ENCODE peak calls at places on chromosomes 7 and 10, in six cellular contexts. One of them, this sample, is unnamed.

GRCh38 chr10:129531195-129531968 is 64.3 kb downstream of the MGMT start:
- DNase-seq in GM10248: no peak
- DNase-seq in naive thymus-derived CD4-positive, alpha-beta T cell: no peak
- DNase-seq in fibroblast of pulmonary artery: peak; percentile 65
- DNase-seq in SJCRH30: no peak
- DNase-seq in stimulated activated CD8-positive, alpha-beta memory T cell treated with anti-CD3 and anti-CD28 coated beads, Interleukin-12 subunit alpha, Interleukin-12 subunit beta, amount 100 ng/mL, for 1 hour: no peak
- DNase-seq in this sample: peak; percentile 55

GRCh38 chr7:54985405-54986360 is 33.1 kb upstream of the EGFR start:
- DNase-seq in stimulated activated CD8-positive, alpha-beta memory T cell treated with anti-CD3 and anti-CD28 coated beads, Interleukin-12 subunit alpha, Interleukin-12 subunit beta, amount 100 ng/mL, for 1 hour: no peak
- DNase-seq in SJCRH30: peak; percentile 81
- DNase-seq in GM10248: no peak
- DNase-seq in naive thymus-derived CD4-positive, alpha-beta T cell: no peak
- DNase-seq in fibroblast of pulmonary artery: peak; percentile 43
- DNase-seq in this sample: peak; percentile 9

GRCh38 chr10:132881186-132881920 is 61.0 kb downstream of the CFAP46 start:
- DNase-seq in stimulated activated CD8-positive, alpha-beta memory T cell treated with anti-CD3 and anti-CD28 coated beads, Interleukin-12 subunit alpha, Interleukin-12 subunit beta, amount 100 ng/mL, for 1 hour: no peak
- DNase-seq in SJCRH30: no peak
- DNase-seq in GM10248: no peak
- DNase-seq in naive thymus-derived CD4-positive, alpha-beta T cell: no peak
- DNase-seq in fibroblast of pulmonary artery: no peak
- DNase-seq in this sample: no peak

GRCh38 chr10:91604462-91604935 is 28.4 kb downstream of the PPP1R3C start:
- DNase-seq in fibroblast of pulmonary artery: peak; percentile 38
- DNase-seq in GM10248: no peak
- DNase-seq in SJCRH30: no peak
- DNase-seq in naive thymus-derived CD4-positive, alpha-beta T cell: no peak
- DNase-seq in stimulated activated CD8-positive, alpha-beta memory T cell treated with anti-CD3 and anti-CD28 coated beads, Interleukin-12 subunit alpha, Interleukin-12 subunit beta, amount 100 ng/mL, for 1 hour: no peak
- DNase-seq in this sample: no peak

GRCh38 chr7:55423891-55424290 is 58.8 kb downstream of the LANCL2 start:
- DNase-seq in GM10248: no peak
- DNase-seq in stimulated activated CD8-positive, alpha-beta memory T cell treated with anti-CD3 and anti-CD28 coated beads, Interleukin-12 subunit alpha, Interleukin-12 subunit beta, amount 100 ng/mL, for 1 hour: no peak
- DNase-seq in naive thymus-derived CD4-positive, alpha-beta T cell: no peak
- DNase-seq in SJCRH30: peak; percentile 47
- DNase-seq in fibroblast of pulmonary artery: no peak
- DNase-seq in this sample: no peak

GRCh38 chr7:50653997-50654425 is 88.8 kb upstream of the DDC start:
- DNase-seq in SJCRH30: no peak
- DNase-seq in GM10248: no peak
- DNase-seq in stimulated activated CD8-positive, alpha-beta memory T cell treated with anti-CD3 and anti-CD28 coated beads, Interleukin-12 subunit alpha, Interleukin-12 subunit beta, amount 100 ng/mL, for 1 hour: no peak
- DNase-seq in fibroblast of pulmonary artery: peak; percentile 66
- DNase-seq in naive thymus-derived CD4-positive, alpha-beta T cell: no peak
- DNase-seq in this sample: no peak

GRCh38 chr10:46787321-46787615 is 124.0 kb upstream of the PTPN20 start:
- DNase-seq in SJCRH30: no peak
- DNase-seq in GM10248: peak; percentile 15
- DNase-seq in naive thymus-derived CD4-positive, alpha-beta T cell: peak; percentile 32
- DNase-seq in fibroblast of pulmonary artery: peak; percentile 50
- DNase-seq in stimulated activated CD8-positive, alpha-beta memory T cell treated with anti-CD3 and anti-CD28 coated beads, Interleukin-12 subunit alpha, Interleukin-12 subunit beta, amount 100 ng/mL, for 1 hour: no peak
- DNase-seq in this sample: peak; percentile 35

GRCh38 chr7:20793258-20793657 is 6.6 kb upstream of the SP8 start:
- DNase-seq in GM10248: no peak
- DNase-seq in naive thymus-derived CD4-positive, alpha-beta T cell: no peak
- DNase-seq in stimulated activated CD8-positive, alpha-beta memory T cell treated with anti-CD3 and anti-CD28 coated beads, Interleukin-12 subunit alpha, Interleukin-12 subunit beta, amount 100 ng/mL, for 1 hour: no peak
- DNase-seq in SJCRH30: no peak
- DNase-seq in fibroblast of pulmonary artery: no peak
- DNase-seq in this sample: no peak

GRCh38 chr10:29530112-29530976 is 104.4 kb downstream of the SVIL start:
- DNase-seq in naive thymus-derived CD4-positive, alpha-beta T cell: no peak
- DNase-seq in stimulated activated CD8-positive, alpha-beta memory T cell treated with anti-CD3 and anti-CD28 coated beads, Interleukin-12 subunit alpha, Interleukin-12 subunit beta, amount 100 ng/mL, for 1 hour: no peak
- DNase-seq in SJCRH30: no peak
- DNase-seq in GM10248: no peak
- DNase-seq in fibroblast of pulmonary artery: no peak
- DNase-seq in this sample: peak; percentile 33

GRCh38 chr7:147509859-147510542 is 1080.6 kb upstream of the C7orf33 start:
- DNase-seq in naive thymus-derived CD4-positive, alpha-beta T cell: no peak
- DNase-seq in fibroblast of pulmonary artery: peak; percentile 40
- DNase-seq in GM10248: no peak
- DNase-seq in SJCRH30: no peak
- DNase-seq in stimulated activated CD8-positive, alpha-beta memory T cell treated with anti-CD3 and anti-CD28 coated beads, Interleukin-12 subunit alpha, Interleukin-12 subunit beta, amount 100 ng/mL, for 1 hour: no peak
- DNase-seq in this sample: no peak

GRCh38 chr10:22345301-22346086 is at the start of gene SPAG6:
- DNase-seq in stimulated activated CD8-positive, alpha-beta memory T cell treated with anti-CD3 and anti-CD28 coated beads, Interleukin-12 subunit alpha, Interleukin-12 subunit beta, amount 100 ng/mL, for 1 hour: no peak
- DNase-seq in GM10248: peak; percentile 47
- DNase-seq in naive thymus-derived CD4-positive, alpha-beta T cell: no peak
- DNase-seq in fibroblast of pulmonary artery: no peak
- DNase-seq in SJCRH30: no peak
- DNase-seq in this sample: no peak

GRCh38 chr10:126127630-126128029 is 231.3 kb downstream of the FANK1 start:
- DNase-seq in fibroblast of pulmonary artery: no peak
- DNase-seq in SJCRH30: no peak
- DNase-seq in stimulated activated CD8-positive, alpha-beta memory T cell treated with anti-CD3 and anti-CD28 coated beads, Interleukin-12 subunit alpha, Interleukin-12 subunit beta, amount 100 ng/mL, for 1 hour: no peak
- DNase-seq in naive thymus-derived CD4-positive, alpha-beta T cell: no peak
- DNase-seq in GM10248: no peak
- DNase-seq in this sample: no peak

GRCh38 chr7:108329514-108329913 is 126.7 kb downstream of the NRCAM start:
- DNase-seq in GM10248: no peak
- DNase-seq in stimulated activated CD8-positive, alpha-beta memory T cell treated with anti-CD3 and anti-CD28 coated beads, Interleukin-12 subunit alpha, Interleukin-12 subunit beta, amount 100 ng/mL, for 1 hour: no peak
- DNase-seq in SJCRH30: no peak
- DNase-seq in fibroblast of pulmonary artery: no peak
- DNase-seq in naive thymus-derived CD4-positive, alpha-beta T cell: no peak
- DNase-seq in this sample: no peak

GRCh38 chr7:140674356-140674800 is 1.6 kb downstream of the ADCK2 start:
- DNase-seq in stimulated activated CD8-positive, alpha-beta memory T cell treated with anti-CD3 and anti-CD28 coated beads, Interleukin-12 subunit alpha, Interleukin-12 subunit beta, amount 100 ng/mL, for 1 hour: no peak
- DNase-seq in GM10248: peak; percentile 54
- DNase-seq in fibroblast of pulmonary artery: no peak
- DNase-seq in naive thymus-derived CD4-positive, alpha-beta T cell: no peak
- DNase-seq in SJCRH30: no peak
- DNase-seq in this sample: no peak

GRCh38 chr7:28180031-28180363 is 598 bp downstream of the JAZF1 start:
- DNase-seq in SJCRH30: no peak
- DNase-seq in GM10248: no peak
- DNase-seq in naive thymus-derived CD4-positive, alpha-beta T cell: no peak
- DNase-seq in fibroblast of pulmonary artery: no peak
- DNase-seq in stimulated activated CD8-positive, alpha-beta memory T cell treated with anti-CD3 and anti-CD28 coated beads, Interleukin-12 subunit alpha, Interleukin-12 subunit beta, amount 100 ng/mL, for 1 hour: no peak
- DNase-seq in this sample: no peak

GRCh38 chr7:40232242-40232929 is 97.6 kb downstream of the SUGCT start:
- DNase-seq in fibroblast of pulmonary artery: peak; percentile 88
- DNase-seq in SJCRH30: peak; percentile 68
- DNase-seq in naive thymus-derived CD4-positive, alpha-beta T cell: peak; percentile 3
- DNase-seq in stimulated activated CD8-positive, alpha-beta memory T cell treated with anti-CD3 and anti-CD28 coated beads, Interleukin-12 subunit alpha, Interleukin-12 subunit beta, amount 100 ng/mL, for 1 hour: no peak
- DNase-seq in GM10248: peak; percentile 34
- DNase-seq in this sample: peak; percentile 64

GRCh38 chr7:34895202-34895601 is 142.1 kb downstream of the DPY19L1 start:
- DNase-seq in naive thymus-derived CD4-positive, alpha-beta T cell: no peak
- DNase-seq in SJCRH30: no peak
- DNase-seq in fibroblast of pulmonary artery: no peak
- DNase-seq in GM10248: no peak
- DNase-seq in stimulated activated CD8-positive, alpha-beta memory T cell treated with anti-CD3 and anti-CD28 coated beads, Interleukin-12 subunit alpha, Interleukin-12 subunit beta, amount 100 ng/mL, for 1 hour: no peak
- DNase-seq in this sample: no peak

GRCh38 chr7:30799206-30799975 is 28.2 kb downstream of the MINDY4 start:
- DNase-seq in stimulated activated CD8-positive, alpha-beta memory T cell treated with anti-CD3 and anti-CD28 coated beads, Interleukin-12 subunit alpha, Interleukin-12 subunit beta, amount 100 ng/mL, for 1 hour: no peak
- DNase-seq in SJCRH30: peak; percentile 35
- DNase-seq in naive thymus-derived CD4-positive, alpha-beta T cell: no peak
- DNase-seq in GM10248: peak; percentile 69
- DNase-seq in fibroblast of pulmonary artery: peak; percentile 89
- DNase-seq in this sample: peak; percentile 41

GRCh38 chr10:6721964-6722615 is 142.0 kb upstream of the PRKCQ start:
- DNase-seq in GM10248: no peak
- DNase-seq in stimulated activated CD8-positive, alpha-beta memory T cell treated with anti-CD3 and anti-CD28 coated beads, Interleukin-12 subunit alpha, Interleukin-12 subunit beta, amount 100 ng/mL, for 1 hour: no peak
- DNase-seq in naive thymus-derived CD4-positive, alpha-beta T cell: no peak
- DNase-seq in SJCRH30: no peak
- DNase-seq in fibroblast of pulmonary artery: peak; percentile 95
- DNase-seq in this sample: peak; percentile 79

GRCh38 chr7:138324905-138325304 is 135.2 kb upstream of the TRIM24 start:
- DNase-seq in SJCRH30: peak; percentile 34
- DNase-seq in GM10248: no peak
- DNase-seq in fibroblast of pulmonary artery: no peak
- DNase-seq in stimulated activated CD8-positive, alpha-beta memory T cell treated with anti-CD3 and anti-CD28 coated beads, Interleukin-12 subunit alpha, Interleukin-12 subunit beta, amount 100 ng/mL, for 1 hour: no peak
- DNase-seq in naive thymus-derived CD4-positive, alpha-beta T cell: no peak
- DNase-seq in this sample: no peak